ENCODE peak calls at places on chromosomes 13 and 19, in six cellular contexts. B is NCI-H2107, V is skeletal muscle cell, G is mucosa of gallbladder, M is GOT3, T is amygdala. A is an unnamed sample.

GRCh38 chr19:49347835-49348234 is 12.6 kb downstream of the CD37 start:
- DNase-seq in B (no peak), V (no peak), G (no peak), M (no peak), T (no peak), A (peak)

GRCh38 chr19:21568816-21569496 is 63.6 kb downstream of the ZNF429 start:
- DNase-seq in B (no peak), V (no peak), G (peak), M (peak), T (peak), A (peak)

GRCh38 chr19:17424743-17425365 is 5.0 kb downstream of the MVB12A start:
- DNase-seq in B (no peak), V (no peak), G (no peak), M (no peak), T (no peak), A (no peak)

GRCh38 chr13:27969073-27969865 is at the start of gene CDX2:
- DNase-seq in B (no peak), V (no peak), G (no peak), M (no peak), T (no peak), A (no peak)

GRCh38 chr13:90485441-90485840 is 862.0 kb upstream of the MIR17HG start:
- DNase-seq in B (no peak), V (peak), G (no peak), M (no peak), T (no peak), A (peak)

GRCh38 chr19:18832331-18833140 is 777 bp downstream of the UPF1 start:
- DNase-seq in B (no peak), V (no peak), G (no peak), M (no peak), T (no peak), A (no peak)

GRCh38 chr13:30016398-30016797 is 166.0 kb upstream of the UBL3 start:
- DNase-seq in B (no peak), V (no peak), G (no peak), M (no peak), T (no peak), A (no peak)

GRCh38 chr13:50713849-50714248 is 129.6 kb downstream of the DLEU7 start:
- DNase-seq in B (no peak), V (peak), G (no peak), M (no peak), T (no peak), A (peak)

GRCh38 chr19:57934820-57935665 is at the start of gene ZNF418:
- DNase-seq in B (no peak), V (peak), G (peak), M (no peak), T (no peak), A (peak)

GRCh38 chr13:100363351-100363750 is 225.2 kb downstream of the GGACT start:
- DNase-seq in B (no peak), V (peak), G (no peak), M (no peak), T (no peak), A (peak)

GRCh38 chr13:98482476-98483444 is 94.1 kb downstream of the STK24 start:
- DNase-seq in B (no peak), V (peak), G (peak), M (no peak), T (no peak), A (peak)

GRCh38 chr13:41200126-41200525 is 5.8 kb upstream of the KBTBD7 start:
- DNase-seq in B (no peak), V (no peak), G (no peak), M (no peak), T (no peak), A (no peak)

GRCh38 chr19:2602391-2603181 is 99.9 kb downstream of the GNG7 start:
- DNase-seq in B (no peak), V (peak), G (peak), M (no peak), T (no peak), A (peak)

GRCh38 chr13:50512602-50513527 is 330.6 kb downstream of the DLEU7 start:
- DNase-seq in B (peak), V (no peak), G (peak), M (no peak), T (no peak), A (peak)

GRCh38 chr13:110047511-110047910 is 259.4 kb downstream of the COL4A1 start:
- DNase-seq in B (peak), V (peak), G (peak), M (no peak), T (no peak), A (peak)

GRCh38 chr19:7337380-7338194 is 11.2 kb upstream of the ARHGEF18 start:
- DNase-seq in B (no peak), V (no peak), G (no peak), M (no peak), T (no peak), A (no peak)

GRCh38 chr13:110417537-110417908 is 110.4 kb downstream of the COL4A2 start:
- DNase-seq in B (no peak), V (no peak), G (no peak), M (no peak), T (no peak), A (no peak)

GRCh38 chr19:1068111-1069001 is 1.4 kb downstream of the ARHGAP45 start:
- DNase-seq in B (no peak), V (no peak), G (no peak), M (no peak), T (no peak), A (no peak)

GRCh38 chr13:64688893-64689677 is 2541.1 kb downstream of the PCDH9 start:
- DNase-seq in B (no peak), V (no peak), G (no peak), M (no peak), T (no peak), A (no peak)

GRCh38 chr13:47886314-47886713 is 114.8 kb downstream of the SUCLA2 start:
- DNase-seq in B (no peak), V (no peak), G (no peak), M (no peak), T (no peak), A (no peak)

GRCh38 chr19:8240274-8241229 is 31.4 kb downstream of the CERS4 start:
- DNase-seq in B (peak), V (peak), G (peak), M (peak), T (no peak), A (peak)

GRCh38 chr13:25406377-25406776 is 34.6 kb downstream of the ATP8A2 start:
- DNase-seq in B (no peak), V (no peak), G (no peak), M (no peak), T (no peak), A (no peak)

GRCh38 chr13:30133976-30134375 is 173.4 kb downstream of the KATNAL1 start:
- DNase-seq in B (no peak), V (no peak), G (no peak), M (no peak), T (no peak), A (no peak)

GRCh38 chr19:17184381-17184841 is 30.7 kb upstream of the USE1 start:
- DNase-seq in B (no peak), V (no peak), G (no peak), M (no peak), T (no peak), A (no peak)